ENCODE peak calls at places on chromosome 9, in seven cellular contexts. V, D, P, M, S, F and H are unnamed samples.
A peak's percentile ranks its signal among the peaks of the same experiment; 100 is the strongest.

GRCh38 chr9:22514866-22515265 is 68.2 kb downstream of the DMRTA1 start:
- DNase-seq in S (no peak), P (no peak), M (no peak), D (no peak), F (no peak), V (no peak), H (no peak)

GRCh38 chr9:93663877-93664548 is 87.6 kb downstream of the PHF2 start:
- DNase-seq in P (no peak), F (no peak), S (no peak), M (no peak), V (no peak), D (no peak), H (no peak)

GRCh38 chr9:6910032-6910431 is 152.3 kb downstream of the KDM4C start:
- DNase-seq in D (peak; percentile 51), M (no peak), P (no peak), S (peak; percentile 15), F (no peak), V (no peak), H (no peak)

GRCh38 chr9:114450181-114450580 is 55.1 kb downstream of the WHRN start:
- DNase-seq in S (no peak), M (no peak), F (no peak), D (no peak), V (no peak), P (no peak), H (no peak)

GRCh38 chr9:79660615-79661014 is 88.8 kb downstream of the TLE4 start:
- DNase-seq in P (no peak), V (no peak), S (no peak), F (no peak), M (no peak), D (no peak), H (no peak)

GRCh38 chr9:27371382-27371781 is 74.4 kb upstream of the EQTN start:
- DNase-seq in S (peak; percentile 41), P (no peak), F (no peak), M (no peak), V (no peak), D (no peak), H (no peak)

GRCh38 chr9:133268335-133269056 is 6.5 kb downstream of the ABO start:
- DNase-seq in S (no peak), P (no peak), V (no peak), D (no peak), M (no peak), F (no peak), H (no peak)

GRCh38 chr9:17018001-17018491 is 116.8 kb upstream of the CNTLN start:
- DNase-seq in F (no peak), P (no peak), M (no peak), V (peak; percentile 29), D (no peak), S (no peak), H (no peak)

GRCh38 chr9:135887585-135888050 is 19.7 kb downstream of the CAMSAP1 start:
- DNase-seq in F (peak; percentile 77), V (no peak), P (peak; percentile 68), S (no peak), D (no peak), M (no peak), H (no peak)

GRCh38 chr9:6014668-6015270 is 655 bp downstream of the RANBP6 start:
- DNase-seq in V (no peak), D (peak; percentile 86), M (no peak), S (peak; percentile 37), P (no peak), F (no peak), H (no peak)

GRCh38 chr9:10251490-10251889 is 361.3 kb downstream of the PTPRD start:
- DNase-seq in F (no peak), D (no peak), S (no peak), P (no peak), V (no peak), M (no peak), H (no peak)

GRCh38 chr9:14661421-14662059 is 31.7 kb downstream of the ZDHHC21 start:
- DNase-seq in S (no peak), F (no peak), V (no peak), P (no peak), D (peak; percentile 67), M (no peak), H (peak; percentile 59)

GRCh38 chr9:129949821-129950220 is 93.2 kb downstream of the FNBP1 start:
- DNase-seq in D (no peak), P (no peak), F (no peak), V (no peak), S (no peak), M (no peak), H (no peak)

GRCh38 chr9:31541626-31542025 is 842.8 kb upstream of the ACO1 start:
- DNase-seq in D (no peak), F (no peak), S (no peak), P (no peak), M (no peak), V (no peak), H (no peak)

GRCh38 chr9:69097053-69097452 is 61.5 kb downstream of the FXN start:
- DNase-seq in F (no peak), V (no peak), P (no peak), M (no peak), S (no peak), D (peak; percentile 92), H (peak; percentile 89)